ENCODE peak calls at places on chromosomes 13 and 19, in six cellular contexts. U is RCC 7860; M is Caco-2; X is GM03348; S is OCI-LY7; D is effector CD4-positive, alpha-beta T cell. Z is an unnamed sample.

GRCh38 chr19:5927439-5927821 is 13.4 kb downstream of the CAPS start:
- DNase-seq in U (no peak), M (no peak), X (no peak), S (peak; percentile 57), D (no peak), Z (no peak)

GRCh38 chr13:29509999-29510586 is 85.4 kb downstream of the SLC7A1 start:
- DNase-seq in U (peak; percentile 7), M (no peak), X (no peak), S (no peak), D (no peak), Z (no peak)

GRCh38 chr19:46634656-46635218 is 1.3 kb downstream of the GNG8 start:
- DNase-seq in U (no peak), M (no peak), X (no peak), S (no peak), D (no peak), Z (no peak)

GRCh38 chr13:95185851-95186250 is 115.4 kb downstream of the ABCC4 start:
- DNase-seq in U (no peak), M (no peak), X (no peak), S (no peak), D (peak; percentile 36), Z (no peak)

GRCh38 chr13:62613819-62614218 is 1198.2 kb upstream of the PCDH20 start:
- DNase-seq in U (no peak), M (no peak), X (no peak), S (no peak), D (no peak), Z (no peak)

GRCh38 chr13:85590231-85590931 is 208.8 kb downstream of the SLITRK6 start:
- DNase-seq in U (no peak), M (no peak), X (no peak), S (no peak), D (no peak), Z (no peak)

GRCh38 chr13:98842074-98842473 is 89.6 kb upstream of the SLC15A1 start:
- DNase-seq in U (no peak), M (peak; percentile 54), X (no peak), S (no peak), D (no peak), Z (no peak)

GRCh38 chr13:113756441-113757097 is 2.5 kb upstream of the TMEM255B start:
- DNase-seq in U (no peak), M (no peak), X (no peak), S (no peak), D (no peak), Z (no peak)

GRCh38 chr13:38283346-38283745 is 66.3 kb upstream of the UFM1 start:
- DNase-seq in U (no peak), M (no peak), X (peak; percentile 6), S (no peak), D (no peak), Z (no peak)

GRCh38 chr13:110593430-110594130 is 21.8 kb upstream of the NAXD start:
- DNase-seq in U (peak; percentile 62), M (no peak), X (peak; percentile 75), S (peak; percentile 49), D (no peak), Z (no peak)

GRCh38 chr19:51478381-51479285 is at the start of gene CEACAM18:
- DNase-seq in U (no peak), M (peak; percentile 76), X (no peak), S (no peak), D (no peak), Z (no peak)